ENCODE peak calls at places on chromosomes 3 and 15, in five cellular contexts. One of them, this sample, is unnamed.

GRCh38 chr3:134359121-134360010 is 14.9 kb downstream of the AMOTL2 start:
- DNase-seq in spleen: peak
- DNase-seq in AG04450: no peak
- DNase-seq in PC-9: peak
- DNase-seq in CD8-positive, alpha-beta memory T cell: no peak
- DNase-seq in this sample: peak

GRCh38 chr3:52367891-52368880 is 52.1 kb downstream of the DNAH1 start:
- DNase-seq in PC-9: no peak
- DNase-seq in AG04450: no peak
- DNase-seq in spleen: no peak
- DNase-seq in CD8-positive, alpha-beta memory T cell: no peak
- DNase-seq in this sample: no peak

GRCh38 chr3:26505399-26505798 is 117.2 kb upstream of the LRRC3B start:
- DNase-seq in CD8-positive, alpha-beta memory T cell: no peak
- DNase-seq in spleen: no peak
- DNase-seq in PC-9: no peak
- DNase-seq in AG04450: no peak
- DNase-seq in this sample: no peak

GRCh38 chr15:93179704-93180103 is 90.7 kb upstream of the RGMA start:
- DNase-seq in AG04450: no peak
- DNase-seq in CD8-positive, alpha-beta memory T cell: no peak
- DNase-seq in spleen: no peak
- DNase-seq in PC-9: no peak
- DNase-seq in this sample: no peak

GRCh38 chr3:196351541-196351940 is 13.4 kb upstream of the TM4SF19 start:
- DNase-seq in AG04450: no peak
- DNase-seq in spleen: no peak
- DNase-seq in CD8-positive, alpha-beta memory T cell: no peak
- DNase-seq in PC-9: no peak
- DNase-seq in this sample: no peak

GRCh38 chr15:68417897-68418296 is 14.1 kb downstream of the ITGA11 start:
- DNase-seq in PC-9: no peak
- DNase-seq in spleen: no peak
- DNase-seq in CD8-positive, alpha-beta memory T cell: no peak
- DNase-seq in AG04450: no peak
- DNase-seq in this sample: no peak

GRCh38 chr15:29774900-29775299 is 47.4 kb downstream of the TJP1 start:
- DNase-seq in spleen: no peak
- DNase-seq in CD8-positive, alpha-beta memory T cell: no peak
- DNase-seq in AG04450: peak
- DNase-seq in PC-9: no peak
- DNase-seq in this sample: no peak

GRCh38 chr3:29329986-29330514 is 49.2 kb downstream of the RBMS3 start:
- DNase-seq in PC-9: no peak
- DNase-seq in CD8-positive, alpha-beta memory T cell: no peak
- DNase-seq in AG04450: no peak
- DNase-seq in spleen: no peak
- DNase-seq in this sample: no peak

GRCh38 chr3:160401301-160402095 is 2.0 kb downstream of the SMC4 start:
- DNase-seq in spleen: no peak
- DNase-seq in CD8-positive, alpha-beta memory T cell: no peak
- DNase-seq in PC-9: peak
- DNase-seq in AG04450: peak
- DNase-seq in this sample: no peak

GRCh38 chr15:77831989-77832388 is 199.3 kb upstream of the LINGO1 start:
- DNase-seq in spleen: peak
- DNase-seq in CD8-positive, alpha-beta memory T cell: no peak
- DNase-seq in AG04450: no peak
- DNase-seq in PC-9: no peak
- DNase-seq in this sample: no peak

GRCh38 chr15:40906947-40907802 is 12.9 kb downstream of the VPS18 start:
- DNase-seq in AG04450: no peak
- DNase-seq in spleen: peak
- DNase-seq in PC-9: no peak
- DNase-seq in CD8-positive, alpha-beta memory T cell: peak
- DNase-seq in this sample: peak

GRCh38 chr15:35980719-35981118 is 434.8 kb upstream of the DPH6 start:
- DNase-seq in CD8-positive, alpha-beta memory T cell: no peak
- DNase-seq in PC-9: no peak
- DNase-seq in AG04450: no peak
- DNase-seq in spleen: no peak
- DNase-seq in this sample: no peak

GRCh38 chr15:98311566-98312188 is 336.7 kb upstream of the IGF1R start:
- DNase-seq in AG04450: peak
- DNase-seq in PC-9: no peak
- DNase-seq in spleen: peak
- DNase-seq in CD8-positive, alpha-beta memory T cell: peak
- DNase-seq in this sample: peak

GRCh38 chr3:156477306-156477705 is 77.6 kb downstream of the SSR3 start:
- DNase-seq in AG04450: peak
- DNase-seq in spleen: no peak
- DNase-seq in CD8-positive, alpha-beta memory T cell: no peak
- DNase-seq in PC-9: no peak
- DNase-seq in this sample: no peak

GRCh38 chr3:122409392-122409791 is 6.5 kb downstream of the WDR5B start:
- DNase-seq in AG04450: no peak
- DNase-seq in spleen: no peak
- DNase-seq in PC-9: no peak
- DNase-seq in CD8-positive, alpha-beta memory T cell: no peak
- DNase-seq in this sample: no peak

GRCh38 chr15:90232941-90233700 is 620 bp downstream of the CIB1 start:
- DNase-seq in AG04450: no peak
- DNase-seq in spleen: peak
- DNase-seq in PC-9: peak
- DNase-seq in CD8-positive, alpha-beta memory T cell: no peak
- DNase-seq in this sample: peak

GRCh38 chr3:185332026-185332735 is 30.8 kb upstream of the MAP3K13 start:
- DNase-seq in AG04450: peak
- DNase-seq in PC-9: peak
- DNase-seq in spleen: no peak
- DNase-seq in CD8-positive, alpha-beta memory T cell: no peak
- DNase-seq in this sample: no peak

GRCh38 chr3:150215616-150216015 is 192.5 kb upstream of the TSC22D2 start:
- DNase-seq in CD8-positive, alpha-beta memory T cell: no peak
- DNase-seq in spleen: no peak
- DNase-seq in PC-9: no peak
- DNase-seq in AG04450: no peak
- DNase-seq in this sample: no peak

GRCh38 chr3:140403559-140403958 is 274.3 kb upstream of the TRIM42 start:
- DNase-seq in spleen: no peak
- DNase-seq in AG04450: no peak
- DNase-seq in CD8-positive, alpha-beta memory T cell: no peak
- DNase-seq in PC-9: no peak
- DNase-seq in this sample: no peak

GRCh38 chr3:62229908-62230307 is 143.4 kb downstream of the FEZF2 start:
- DNase-seq in AG04450: no peak
- DNase-seq in PC-9: no peak
- DNase-seq in spleen: no peak
- DNase-seq in CD8-positive, alpha-beta memory T cell: no peak
- DNase-seq in this sample: no peak

GRCh38 chr3:124817079-124817478 is 70.1 kb downstream of the ITGB5 start:
- DNase-seq in PC-9: no peak
- DNase-seq in spleen: no peak
- DNase-seq in AG04450: no peak
- DNase-seq in CD8-positive, alpha-beta memory T cell: no peak
- DNase-seq in this sample: no peak

GRCh38 chr3:152403632-152404066 is 134.9 kb downstream of the MBNL1 start:
- DNase-seq in AG04450: no peak
- DNase-seq in spleen: no peak
- DNase-seq in PC-9: no peak
- DNase-seq in CD8-positive, alpha-beta memory T cell: no peak
- DNase-seq in this sample: peak

GRCh38 chr3:169350228-169350627 is 313.3 kb downstream of the MECOM start:
- DNase-seq in CD8-positive, alpha-beta memory T cell: no peak
- DNase-seq in PC-9: no peak
- DNase-seq in spleen: no peak
- DNase-seq in AG04450: no peak
- DNase-seq in this sample: no peak

GRCh38 chr3:179898024-179898423 is 138.7 kb downstream of the PEX5L start:
- DNase-seq in CD8-positive, alpha-beta memory T cell: no peak
- DNase-seq in PC-9: peak
- DNase-seq in spleen: no peak
- DNase-seq in AG04450: peak
- DNase-seq in this sample: no peak

GRCh38 chr3:39103324-39103693 is 4.1 kb downstream of the GORASP1 start:
- DNase-seq in CD8-positive, alpha-beta memory T cell: no peak
- DNase-seq in PC-9: no peak
- DNase-seq in AG04450: no peak
- DNase-seq in spleen: no peak
- DNase-seq in this sample: no peak

GRCh38 chr3:142723968-142724681 is at the start of gene TRPC1:
- DNase-seq in spleen: peak
- DNase-seq in PC-9: peak
- DNase-seq in AG04450: peak
- DNase-seq in CD8-positive, alpha-beta memory T cell: no peak
- DNase-seq in this sample: peak

GRCh38 chr15:67080118-67080899 is 14.9 kb downstream of the SMAD3 start:
- DNase-seq in spleen: no peak
- DNase-seq in AG04450: no peak
- DNase-seq in PC-9: no peak
- DNase-seq in CD8-positive, alpha-beta memory T cell: no peak
- DNase-seq in this sample: peak

GRCh38 chr3:66098436-66098835 is 59.7 kb upstream of the MAGI1 start:
- DNase-seq in CD8-positive, alpha-beta memory T cell: no peak
- DNase-seq in AG04450: peak
- DNase-seq in spleen: no peak
- DNase-seq in PC-9: no peak
- DNase-seq in this sample: no peak
- H3K27ac ChIP-seq in CD8-positive, alpha-beta memory T cell: no peak
- H3K27ac ChIP-seq in AG04450: no peak
- H3K27ac ChIP-seq in spleen: no peak
- H3K27ac ChIP-seq in PC-9: no peak
- H3K27ac ChIP-seq in this sample: no peak

GRCh38 chr15:51380999-51381806 is 39.7 kb downstream of the GLDN start:
- DNase-seq in spleen: no peak
- DNase-seq in CD8-positive, alpha-beta memory T cell: no peak
- DNase-seq in AG04450: peak
- DNase-seq in PC-9: peak
- DNase-seq in this sample: no peak

GRCh38 chr15:51379390-51379789 is 37.9 kb downstream of the GLDN start:
- DNase-seq in PC-9: no peak
- DNase-seq in spleen: no peak
- DNase-seq in CD8-positive, alpha-beta memory T cell: no peak
- DNase-seq in AG04450: no peak
- DNase-seq in this sample: no peak

GRCh38 chr15:51374131-51374530 is 32.7 kb downstream of the GLDN start:
- DNase-seq in spleen: no peak
- DNase-seq in PC-9: no peak
- DNase-seq in CD8-positive, alpha-beta memory T cell: no peak
- DNase-seq in AG04450: no peak
- DNase-seq in this sample: no peak

GRCh38 chr15:51375966-51376640 is 34.6 kb downstream of the GLDN start:
- DNase-seq in spleen: no peak
- DNase-seq in AG04450: peak
- DNase-seq in PC-9: no peak
- DNase-seq in CD8-positive, alpha-beta memory T cell: no peak
- DNase-seq in this sample: no peak

GRCh38 chr15:51377038-51377761 is 35.7 kb downstream of the GLDN start:
- DNase-seq in PC-9: no peak
- DNase-seq in CD8-positive, alpha-beta memory T cell: no peak
- DNase-seq in AG04450: peak
- DNase-seq in spleen: no peak
- DNase-seq in this sample: no peak
- H3K27ac ChIP-seq in PC-9: no peak
- H3K27ac ChIP-seq in CD8-positive, alpha-beta memory T cell: no peak
- H3K27ac ChIP-seq in AG04450: peak
- H3K27ac ChIP-seq in spleen: no peak
- H3K27ac ChIP-seq in this sample: no peak

DNA sequence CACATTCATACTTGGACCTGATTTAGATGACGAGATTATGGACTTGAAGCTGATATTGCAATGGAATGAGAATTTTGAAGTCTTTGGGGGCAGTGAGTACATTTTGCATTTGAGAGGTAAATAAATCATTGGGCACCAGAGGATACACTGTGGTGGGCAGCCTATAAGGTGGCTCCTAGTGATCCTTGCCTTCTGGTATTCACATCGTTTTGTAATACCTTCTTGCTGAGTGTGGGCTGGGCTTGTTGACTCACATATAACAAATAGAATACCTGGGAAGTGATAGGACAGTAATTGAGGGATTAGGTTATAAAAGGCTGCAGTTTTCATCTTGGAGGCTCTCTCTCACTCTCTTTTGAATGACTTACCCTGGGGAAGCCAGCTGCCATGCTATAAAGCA is 605.5 kb upstream of the KCNMB2 start:
- DNase-seq in spleen: no peak
- DNase-seq in CD8-positive, alpha-beta memory T cell: no peak
- DNase-seq in AG04450: no peak
- DNase-seq in PC-9: no peak
- DNase-seq in this sample: no peak
- H3K27ac ChIP-seq in spleen: no peak
- H3K27ac ChIP-seq in CD8-positive, alpha-beta memory T cell: no peak
- H3K27ac ChIP-seq in AG04450: no peak
- H3K27ac ChIP-seq in PC-9: no peak
- H3K27ac ChIP-seq in this sample: no peak

GRCh38 chr3:171297951-171298350 is 162.3 kb downstream of the TNIK start:
- DNase-seq in AG04450: no peak
- DNase-seq in PC-9: no peak
- DNase-seq in CD8-positive, alpha-beta memory T cell: no peak
- DNase-seq in spleen: no peak
- DNase-seq in this sample: no peak

GRCh38 chr3:171290680-171291079 is 169.5 kb downstream of the TNIK start:
- DNase-seq in spleen: no peak
- DNase-seq in AG04450: no peak
- DNase-seq in PC-9: no peak
- DNase-seq in CD8-positive, alpha-beta memory T cell: no peak
- DNase-seq in this sample: no peak

GRCh38 chr3:171293142-171293782 is 166.9 kb downstream of the TNIK start:
- DNase-seq in PC-9: no peak
- DNase-seq in AG04450: no peak
- DNase-seq in CD8-positive, alpha-beta memory T cell: peak
- DNase-seq in spleen: no peak
- DNase-seq in this sample: no peak

GRCh38 chr3:171297228-171297627 is 163.0 kb downstream of the TNIK start:
- DNase-seq in spleen: no peak
- DNase-seq in PC-9: no peak
- DNase-seq in AG04450: no peak
- DNase-seq in CD8-positive, alpha-beta memory T cell: no peak
- DNase-seq in this sample: no peak

GRCh38 chr3:171295502-171296373 is 164.5 kb downstream of the TNIK start:
- DNase-seq in PC-9: no peak
- DNase-seq in spleen: no peak
- DNase-seq in CD8-positive, alpha-beta memory T cell: no peak
- DNase-seq in AG04450: no peak
- DNase-seq in this sample: no peak
- H3K27ac ChIP-seq in PC-9: no peak
- H3K27ac ChIP-seq in spleen: no peak
- H3K27ac ChIP-seq in CD8-positive, alpha-beta memory T cell: no peak
- H3K27ac ChIP-seq in AG04450: no peak
- H3K27ac ChIP-seq in this sample: peak

GRCh38 chr3:74302274-74302673 is 312.2 kb downstream of the CNTN3 start:
- DNase-seq in PC-9: no peak
- DNase-seq in CD8-positive, alpha-beta memory T cell: no peak
- DNase-seq in AG04450: no peak
- DNase-seq in spleen: no peak
- DNase-seq in this sample: no peak
- H3K27ac ChIP-seq in PC-9: no peak
- H3K27ac ChIP-seq in CD8-positive, alpha-beta memory T cell: no peak
- H3K27ac ChIP-seq in AG04450: no peak
- H3K27ac ChIP-seq in spleen: no peak
- H3K27ac ChIP-seq in this sample: peak

This sample was measured in left ventricle myocardium inferior.